ENCODE peak calls at places on chromosomes 6 and 20, in ten cellular contexts. L, V, G, X, A, Q, T, N, J and F are unnamed samples. For H3K9me3, the result is how much of the 10 kb centered on the place peaks cover.

GRCh38 chr20:50744143-50744792 is 12.9 kb downstream of the PARD6B start:
- DNase-seq in L (peak), V (peak), G (no peak), X (peak), A (peak), Q (peak), T (peak), N (peak), J (peak), F (peak)

GRCh38 chr6:4358414-4359107 is 223.2 kb upstream of the ECI2 start:
- DNase-seq in L (peak), V (peak), G (peak), X (peak), A (peak), Q (peak), T (peak), N (peak), J (peak), F (peak)

GRCh38 chr6:1325471-1326309 is 13.8 kb downstream of the FOXQ1 start:
- DNase-seq in L (no peak), V (peak), G (no peak), X (no peak), A (no peak), Q (peak), T (peak), N (peak), J (no peak), F (no peak)

GRCh38 chr6:7100751-7101078 is 7.0 kb upstream of the RREB1 start:
- DNase-seq in L (no peak), V (no peak), G (no peak), X (no peak), A (no peak), Q (no peak), T (no peak), N (no peak), J (no peak), F (no peak)

GRCh38 chr6:37182736-37183590 is 13.0 kb downstream of the PIM1 start:
- DNase-seq in L (no peak), V (no peak), G (peak), X (peak), A (no peak), Q (no peak), T (peak), N (no peak), J (no peak), F (no peak)

GRCh38 chr6:138031850-138032249 is 75.4 kb downstream of the PERP start:
- DNase-seq in L (no peak), V (no peak), G (no peak), X (no peak), A (no peak), Q (peak), T (no peak), N (no peak), J (no peak), F (no peak)

GRCh38 chr6:136403166-136403980 is 113.7 kb upstream of the BCLAF1 start:
- DNase-seq in L (no peak), V (peak), G (no peak), X (no peak), A (no peak), Q (peak), T (peak), N (peak), J (no peak), F (no peak)

GRCh38 chr20:1950836-1951235 is 43.0 kb downstream of the PDYN start:
- DNase-seq in L (no peak), V (no peak), G (no peak), X (no peak), A (no peak), Q (no peak), T (no peak), N (no peak), J (no peak), F (no peak)

GRCh38 chr6:79544299-79544927 is 7.2 kb upstream of the LCA5 start:
- DNase-seq in L (no peak), V (peak), G (no peak), X (no peak), A (no peak), Q (peak), T (peak), N (no peak), J (no peak), F (no peak)

GRCh38 chr6:96522469-96523009 is 933 bp downstream of the UFL1 start:
- DNase-seq in L (no peak), V (peak), G (no peak), X (no peak), A (no peak), Q (no peak), T (peak), N (no peak), J (no peak), F (no peak)

GRCh38 chr6:168243812-168244376 is 75.7 kb downstream of the DACT2 start:
- DNase-seq in L (no peak), V (no peak), G (no peak), X (no peak), A (no peak), Q (no peak), T (no peak), N (no peak), J (no peak), F (no peak)

GRCh38 chr6:34592208-34592952 is 36.3 kb upstream of the SPDEF start:
- DNase-seq in L (no peak), V (no peak), G (no peak), X (no peak), A (no peak), Q (no peak), T (no peak), N (no peak), J (no peak), F (no peak)

GRCh38 chr6:36245572-36246031 is 24.3 kb upstream of the PNPLA1 start:
- DNase-seq in L (no peak), V (no peak), G (no peak), X (no peak), A (peak), Q (no peak), T (no peak), N (no peak), J (no peak), F (no peak)

GRCh38 chr20:61516398-61517208 is 264.5 kb downstream of the CDH4 start:
- DNase-seq in L (no peak), V (peak), G (no peak), X (no peak), A (no peak), Q (no peak), T (no peak), N (no peak), J (peak), F (no peak)

GRCh38 chr20:21529863-21530262 is 16.0 kb upstream of the NKX2-2 start:
- DNase-seq in L (no peak), V (no peak), G (no peak), X (no peak), A (no peak), Q (no peak), T (no peak), N (no peak), J (no peak), F (no peak)

GRCh38 chr6:166579234-166579575 is 7.3 kb downstream of the RAMACL start:
- DNase-seq in L (no peak), V (no peak), G (no peak), X (no peak), A (no peak), Q (no peak), T (peak), N (no peak), J (no peak), F (no peak)

GRCh38 chr20:61389077-61389476 is 137.0 kb downstream of the CDH4 start:
- DNase-seq in L (no peak), V (no peak), G (no peak), X (no peak), A (no peak), Q (no peak), T (no peak), N (no peak), J (no peak), F (no peak)

GRCh38 chr6:125507987-125508655 is 206.4 kb upstream of the HDDC2 start:
- DNase-seq in L (no peak), V (peak), G (no peak), X (peak), A (peak), Q (no peak), T (peak), N (no peak), J (no peak), F (no peak)

GRCh38 chr20:54158856-54159418 is 14.8 kb downstream of the CYP24A1 start:
- DNase-seq in L (no peak), V (no peak), G (no peak), X (no peak), A (no peak), Q (no peak), T (no peak), N (no peak), J (no peak), F (no peak)

GRCh38 chr6:32982084-32982701 is 13.8 kb downstream of the BRD2 start:
- DNase-seq in L (no peak), V (peak), G (no peak), X (no peak), A (no peak), Q (no peak), T (peak), N (no peak), J (no peak), F (no peak)

GRCh38 chr20:63552481-63553249 is 1.3 kb upstream of the FNDC11 start:
- DNase-seq in L (no peak), V (no peak), G (no peak), X (no peak), A (no peak), Q (peak), T (no peak), N (no peak), J (no peak), F (no peak)

GRCh38 chr6:45896783-45897441 is 118.7 kb downstream of the CLIC5 start:
- DNase-seq in L (no peak), V (peak), G (peak), X (no peak), A (no peak), Q (no peak), T (peak), N (no peak), J (no peak), F (no peak)

GRCh38 chr6:3226422-3227362 is 761 bp downstream of the TUBB2B start:
- DNase-seq in L (no peak), V (peak), G (no peak), X (no peak), A (no peak), Q (no peak), T (no peak), N (no peak), J (peak), F (no peak)
- H3K4me3 ChIP-seq in L (peak), V (peak), G (peak), X (peak), A (peak), Q (peak), T (peak), N (peak), J (peak), F (peak)

GRCh38 chr6:30894935-30895334 is 10.6 kb downstream of the DDR1 start:
- DNase-seq in L (no peak), V (no peak), G (no peak), X (no peak), A (no peak), Q (no peak), T (no peak), N (no peak), J (no peak), F (no peak)
- H3K27ac ChIP-seq in L (no peak), V (no peak), G (no peak), X (no peak), A (no peak), Q (no peak), T (no peak), N (no peak), J (no peak), F (no peak)

DNA sequence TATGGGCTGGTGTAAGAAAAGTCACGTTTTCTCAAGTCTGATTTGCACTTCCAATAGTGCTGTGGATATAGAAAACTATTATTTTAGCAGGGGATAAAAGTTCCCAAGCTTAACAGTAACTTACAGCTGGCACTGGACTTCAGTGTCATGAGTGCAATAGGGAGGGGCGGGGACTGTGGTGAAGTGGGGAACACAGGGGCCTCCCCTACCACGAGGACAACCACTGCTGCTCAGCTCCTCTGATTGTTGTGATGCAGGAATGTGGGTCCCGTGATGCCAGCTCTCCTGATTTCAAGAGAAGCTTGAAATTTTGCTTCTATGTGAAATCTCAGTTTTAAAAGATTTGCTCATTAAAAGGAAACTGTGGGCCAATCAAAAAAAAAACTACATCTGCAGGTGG is 24.0 kb downstream of the SLC13A3 start:
- DNase-seq in L (no peak), V (no peak), G (no peak), X (no peak), A (no peak), Q (no peak), T (no peak), N (no peak), J (no peak), F (no peak)
- H3K9me3 ChIP-seq in L (under half), V (under half), G (under half), X (under half), A (under half), Q (under half), T (under half), N (under half), J (under half), F (under half)

GRCh38 chr20:24763386-24764026 is 185.6 kb upstream of the CST7 start:
- DNase-seq in L (peak), V (no peak), G (no peak), X (no peak), A (no peak), Q (no peak), T (no peak), N (no peak), J (no peak), F (peak)

GRCh38 chr20:24762791-24763350 is 186.2 kb upstream of the CST7 start:
- DNase-seq in L (peak), V (no peak), G (no peak), X (no peak), A (no peak), Q (no peak), T (no peak), N (no peak), J (no peak), F (no peak)

GRCh38 chr20:24764825-24765224 is 184.2 kb upstream of the CST7 start:
- DNase-seq in L (peak), V (no peak), G (no peak), X (no peak), A (no peak), Q (no peak), T (no peak), N (no peak), J (no peak), F (no peak)

GRCh38 chr20:24765316-24766142 is 183.5 kb upstream of the CST7 start:
- DNase-seq in L (peak), V (no peak), G (no peak), X (no peak), A (no peak), Q (no peak), T (no peak), N (no peak), J (no peak), F (no peak)

GRCh38 chr20:24764027-24764797 is 184.9 kb upstream of the CST7 start:
- DNase-seq in L (peak), V (no peak), G (no peak), X (no peak), A (no peak), Q (no peak), T (no peak), N (no peak), J (no peak), F (peak)
- H3K4me3 ChIP-seq in L (no peak), V (no peak), G (no peak), X (no peak), A (no peak), Q (no peak), T (no peak), N (no peak), J (no peak), F (no peak)

DNA sequence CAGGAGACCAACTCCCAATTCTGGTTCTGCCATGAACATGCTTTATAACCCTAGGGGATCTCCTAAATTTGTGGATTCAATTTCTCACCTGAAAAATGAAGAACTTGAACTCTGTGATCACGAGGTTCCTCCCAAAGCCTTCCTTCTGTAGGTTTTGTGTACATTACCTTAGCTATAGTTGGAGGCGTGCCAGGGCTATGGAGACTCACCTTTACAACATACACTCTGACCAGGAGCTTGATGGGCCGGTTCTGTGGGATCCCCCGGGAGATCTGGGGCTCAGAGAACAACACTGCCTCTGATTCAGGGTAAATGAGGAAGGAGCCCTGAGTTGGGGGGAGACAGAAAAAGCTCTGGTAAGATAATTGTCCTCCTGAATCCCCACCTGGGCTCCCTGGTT is 34.1 kb downstream of the ERGIC3 start:
- DNase-seq in L (no peak), V (no peak), G (no peak), X (no peak), A (no peak), Q (no peak), T (no peak), N (no peak), J (no peak), F (no peak)
- H3K27ac ChIP-seq in L (no peak), V (no peak), G (no peak), X (no peak), A (no peak), Q (no peak), T (no peak), N (no peak), J (no peak), F (no peak)

DNA sequence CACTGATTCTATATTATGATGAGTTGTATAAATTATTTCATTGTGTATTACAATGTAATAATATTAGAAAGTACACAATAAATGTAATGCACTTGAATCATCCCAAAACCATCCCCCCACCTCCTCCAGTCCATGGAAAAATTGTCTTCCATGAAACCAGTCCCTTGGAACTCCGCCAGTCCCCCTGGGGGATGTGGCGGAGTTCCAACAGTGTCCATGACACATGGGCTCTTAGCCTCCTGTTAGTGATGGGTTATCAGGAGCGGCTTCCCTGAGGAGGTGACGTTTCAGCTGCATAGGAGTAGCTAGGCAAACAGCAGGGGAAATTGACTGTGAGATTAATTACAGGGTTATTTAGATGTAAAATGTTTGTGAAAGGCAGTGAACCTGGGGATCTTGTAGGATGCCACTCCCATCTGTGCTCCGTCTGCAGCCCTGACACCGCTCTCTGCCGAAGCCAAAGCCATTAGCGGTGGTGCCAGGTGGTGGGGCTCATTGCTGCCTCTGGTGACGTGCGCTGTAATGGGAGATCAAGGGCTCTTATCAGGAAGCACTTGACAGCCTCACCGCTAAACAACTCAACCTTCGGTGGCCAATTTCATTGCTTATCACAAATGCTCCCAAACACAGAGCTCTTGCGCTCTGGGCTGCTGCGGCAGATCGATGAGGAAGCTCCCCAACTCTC is 81.6 kb upstream of the MC3R start:
- DNase-seq in L (no peak), V (no peak), G (no peak), X (no peak), A (no peak), Q (no peak), T (no peak), N (no peak), J (no peak), F (no peak)
- H3K9me3 ChIP-seq in L (under half), V (under half), G (under half), X (under half), A (under half), Q (under half), T (under half), N (under half), J (under half), F (under half)

GRCh38 chr20:4967752-4968477 is 33.4 kb downstream of the SLC23A2 start:
- DNase-seq in L (no peak), V (no peak), G (no peak), X (no peak), A (no peak), Q (no peak), T (no peak), N (no peak), J (no peak), F (no peak)

GRCh38 chr20:4971064-4971463 is 30.2 kb downstream of the SLC23A2 start:
- DNase-seq in L (no peak), V (no peak), G (no peak), X (no peak), A (no peak), Q (no peak), T (no peak), N (no peak), J (no peak), F (no peak)

GRCh38 chr20:4966826-4967751 is 34.2 kb downstream of the SLC23A2 start:
- DNase-seq in L (no peak), V (no peak), G (no peak), X (no peak), A (no peak), Q (no peak), T (no peak), N (no peak), J (no peak), F (no peak)

GRCh38 chr20:4973330-4974097 is 27.8 kb downstream of the SLC23A2 start:
- DNase-seq in L (peak), V (peak), G (peak), X (no peak), A (peak), Q (no peak), T (peak), N (peak), J (peak), F (peak)

GRCh38 chr20:4972506-4973251 is 28.6 kb downstream of the SLC23A2 start:
- DNase-seq in L (no peak), V (no peak), G (no peak), X (no peak), A (no peak), Q (no peak), T (no peak), N (no peak), J (no peak), F (no peak)
- H3K4me3 ChIP-seq in L (peak), V (peak), G (peak), X (peak), A (no peak), Q (no peak), T (no peak), N (peak), J (peak), F (peak)

GRCh38 chr20:48791014-48791413 is 36.8 kb downstream of the PREX1 start:
- DNase-seq in L (no peak), V (peak), G (no peak), X (no peak), A (peak), Q (no peak), T (peak), N (no peak), J (no peak), F (no peak)

GRCh38 chr20:48789185-48789668 is 38.6 kb downstream of the PREX1 start:
- DNase-seq in L (no peak), V (no peak), G (no peak), X (no peak), A (no peak), Q (no peak), T (no peak), N (no peak), J (no peak), F (no peak)

GRCh38 chr20:48791666-48792071 is 36.1 kb downstream of the PREX1 start:
- DNase-seq in L (peak), V (peak), G (no peak), X (no peak), A (peak), Q (no peak), T (peak), N (no peak), J (no peak), F (no peak)

GRCh38 chr20:48788486-48789072 is 39.2 kb downstream of the PREX1 start:
- DNase-seq in L (no peak), V (no peak), G (no peak), X (no peak), A (no peak), Q (no peak), T (no peak), N (no peak), J (no peak), F (no peak)

GRCh38 chr20:48789781-48790544 is 37.8 kb downstream of the PREX1 start:
- DNase-seq in L (no peak), V (no peak), G (no peak), X (no peak), A (no peak), Q (no peak), T (no peak), N (no peak), J (no peak), F (no peak)
- H3K27ac ChIP-seq in L (no peak), V (no peak), G (no peak), X (no peak), A (no peak), Q (no peak), T (no peak), N (no peak), J (no peak), F (no peak)